ENCODE peak calls at places on chromosome 20, in four cellular contexts. D is HepG2, N is K562, Q is H1. A is an unnamed sample.
A peak's percentile ranks its signal among the peaks of the same experiment; 100 is the strongest.

GRCh38 chr20:47167846-47168245 is 188.7 kb downstream of the ZMYND8 start:
- DNase-seq in D (no peak), N (no peak), Q (no peak), A (no peak)

GRCh38 chr20:23366384-23366783 is 4.4 kb downstream of the GZF1 start:
- DNase-seq in D (no peak), N (no peak), Q (no peak), A (no peak)

GRCh38 chr20:43987531-43987930 is 72.9 kb downstream of the TOX2 start:
- DNase-seq in D (no peak), N (no peak), Q (no peak), A (no peak)

GRCh38 chr20:57199656-57200405 is 66.6 kb downstream of the BMP7 start:
- DNase-seq in D (no peak), N (no peak), Q (no peak), A (no peak)

GRCh38 chr20:39676857-39677351 is 714.8 kb downstream of the DHX35 start:
- DNase-seq in D (no peak), N (no peak), Q (no peak), A (no peak)

GRCh38 chr20:38402089-38402488 is 33.0 kb downstream of the SNHG17 start:
- DNase-seq in D (no peak), N (no peak), Q (no peak), A (no peak)

GRCh38 chr20:48668451-48668946 is 159.3 kb downstream of the PREX1 start:
- DNase-seq in D (peak; percentile 21), N (no peak), Q (no peak), A (no peak)

GRCh38 chr20:24469116-24470030 is at the start of gene SYNDIG1:
- DNase-seq in D (no peak), N (no peak), Q (no peak), A (peak; percentile 25)

GRCh38 chr20:56181593-56181992 is 66.9 kb upstream of the MC3R start:
- DNase-seq in D (no peak), N (no peak), Q (no peak), A (no peak)

GRCh38 chr20:36802326-36803223 is 29.0 kb upstream of the DSN1 start:
- DNase-seq in D (no peak), N (no peak), Q (no peak), A (no peak)

GRCh38 chr20:34022154-34022842 is 28.6 kb downstream of the RALY start:
- DNase-seq in D (peak; percentile 72), N (no peak), Q (no peak), A (peak; percentile 39)

GRCh38 chr20:58327211-58327610 is 17.7 kb downstream of the RAB22A start:
- DNase-seq in D (peak; percentile 29), N (no peak), Q (no peak), A (no peak)

GRCh38 chr20:14142964-14143627 is 147.8 kb downstream of the MACROD2 start:
- DNase-seq in D (no peak), N (no peak), Q (no peak), A (no peak)

GRCh38 chr20:49029203-49029602 is 16.9 kb upstream of the CSE1L start:
- DNase-seq in D (no peak), N (no peak), Q (no peak), A (no peak)

GRCh38 chr20:38878798-38879197 is 47.4 kb upstream of the FAM83D start:
- DNase-seq in D (peak; percentile 28), N (peak; percentile 29), Q (no peak), A (no peak)

GRCh38 chr20:49445176-49445575 is 37.3 kb downstream of the KCNB1 start:
- DNase-seq in D (no peak), N (no peak), Q (no peak), A (no peak)

GRCh38 chr20:35257175-35257909 is 20.6 kb downstream of the MMP24OS start:
- DNase-seq in D (no peak), N (no peak), Q (no peak), A (no peak)

GRCh38 chr20:53921443-53921973 is 148.9 kb downstream of the BCAS1 start:
- DNase-seq in D (no peak), N (no peak), Q (no peak), A (no peak)

GRCh38 chr20:38961530-38962043 is 557 bp upstream of the DHX35 start:
- DNase-seq in D (no peak), N (no peak), Q (no peak), A (peak; percentile 17)

GRCh38 chr20:53691060-53691810 is 97.6 kb upstream of the ZNF217 start:
- DNase-seq in D (no peak), N (no peak), Q (no peak), A (no peak)

GRCh38 chr20:46903937-46904336 is 9.3 kb downstream of the EYA2 start:
- DNase-seq in D (no peak), N (no peak), Q (no peak), A (no peak)

GRCh38 chr20:37821691-37822655 is 81.0 kb upstream of the VSTM2L start:
- DNase-seq in D (no peak), N (no peak), Q (no peak), A (no peak)

GRCh38 chr20:49356676-49357075 is 78.8 kb upstream of the ZNFX1 start:
- DNase-seq in D (no peak), N (no peak), Q (no peak), A (no peak)

GRCh38 chr20:7908905-7909304 is 31.4 kb downstream of the HAO1 start:
- DNase-seq in D (no peak), N (no peak), Q (no peak), A (no peak)

GRCh38 chr20:64080013-64080812 is at the start of gene OPRL1:
- DNase-seq in D (no peak), N (no peak), Q (no peak), A (no peak)

GRCh38 chr20:47711046-47711752 is 74.1 kb downstream of the SULF2 start:
- DNase-seq in D (peak; percentile 99), N (no peak), Q (no peak), A (no peak)

GRCh38 chr20:8587810-8588209 is 455.7 kb downstream of the PLCB1 start:
- DNase-seq in D (no peak), N (no peak), Q (no peak), A (no peak)

GRCh38 chr20:61795669-61796630 is 269.7 kb downstream of the TAF4 start:
- DNase-seq in D (no peak), N (no peak), Q (no peak), A (no peak)

GRCh38 chr20:24755411-24755922 is 193.6 kb upstream of the CST7 start:
- DNase-seq in D (peak; percentile 92), N (no peak), Q (no peak), A (no peak)

DNA sequence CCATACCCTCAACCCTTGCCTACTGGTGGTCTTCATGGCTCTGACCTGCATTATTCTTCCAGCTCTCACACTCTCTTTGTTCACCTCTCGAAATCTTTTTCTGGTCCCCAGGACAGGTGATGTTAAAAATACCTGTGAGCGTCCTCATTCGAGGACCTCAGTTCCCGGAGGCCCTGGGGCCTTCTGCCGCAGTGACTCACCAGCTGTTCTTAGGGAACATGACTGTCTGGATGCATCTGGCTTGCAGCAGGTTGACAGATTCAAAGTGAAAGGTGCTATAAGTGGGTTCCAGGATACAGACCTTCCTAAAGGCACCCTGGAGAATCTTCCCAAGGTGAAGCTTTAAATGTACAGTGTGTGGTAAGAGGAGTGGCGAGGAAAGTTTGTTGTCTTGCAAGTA is 210.4 kb upstream of the KCNG1 start:
- DNase-seq in D (no peak), N (no peak), Q (no peak), A (no peak)
- TF ChIP-seq PHF8 in D (no peak), N (no peak), Q (no peak), A (no peak)

GRCh38 chr20:9912290-9912689 is 73.4 kb upstream of the PAK5 start:
- DNase-seq in D (no peak), N (no peak), Q (no peak), A (no peak)

GRCh38 chr20:9911519-9911918 is 72.6 kb upstream of the PAK5 start:
- DNase-seq in D (no peak), N (no peak), Q (no peak), A (no peak)

GRCh38 chr20:9909167-9909566 is 70.3 kb upstream of the PAK5 start:
- DNase-seq in D (no peak), N (no peak), Q (no peak), A (no peak)

GRCh38 chr20:9916776-9917175 is 77.9 kb upstream of the PAK5 start:
- DNase-seq in D (no peak), N (no peak), Q (no peak), A (no peak)

DNA sequence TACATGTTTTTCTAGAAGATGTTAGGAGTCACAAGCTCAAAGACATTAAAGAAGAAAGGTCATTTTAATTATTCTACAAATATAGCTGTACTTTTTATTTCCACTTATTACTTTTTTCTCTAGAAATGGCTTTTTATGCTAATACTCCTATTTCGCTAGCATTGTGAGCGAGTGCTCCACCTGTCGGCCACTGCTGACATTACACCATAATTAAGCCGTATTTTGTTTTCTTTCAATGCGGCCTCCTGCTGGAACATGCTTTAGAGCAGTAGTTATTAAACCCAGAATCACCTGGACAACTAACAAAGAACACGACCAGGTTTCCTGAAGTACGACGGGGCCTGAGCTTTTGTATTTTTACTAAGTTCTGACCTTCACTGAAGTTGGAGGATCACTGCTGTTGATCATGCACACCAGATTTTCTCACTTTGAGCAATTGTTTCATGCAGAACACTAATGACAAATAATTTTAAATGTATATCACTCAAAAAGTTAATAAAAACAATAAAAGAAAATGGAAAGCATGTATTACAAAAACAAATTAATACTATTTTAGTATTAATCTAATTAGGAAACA is 74.1 kb upstream of the PAK5 start:
- DNase-seq in D (peak; percentile 59), N (peak; percentile 17), Q (no peak), A (peak; percentile 38)
- TF ChIP-seq PHF8 in D (no peak), N (no peak), Q (no peak), A (no peak)

DNA sequence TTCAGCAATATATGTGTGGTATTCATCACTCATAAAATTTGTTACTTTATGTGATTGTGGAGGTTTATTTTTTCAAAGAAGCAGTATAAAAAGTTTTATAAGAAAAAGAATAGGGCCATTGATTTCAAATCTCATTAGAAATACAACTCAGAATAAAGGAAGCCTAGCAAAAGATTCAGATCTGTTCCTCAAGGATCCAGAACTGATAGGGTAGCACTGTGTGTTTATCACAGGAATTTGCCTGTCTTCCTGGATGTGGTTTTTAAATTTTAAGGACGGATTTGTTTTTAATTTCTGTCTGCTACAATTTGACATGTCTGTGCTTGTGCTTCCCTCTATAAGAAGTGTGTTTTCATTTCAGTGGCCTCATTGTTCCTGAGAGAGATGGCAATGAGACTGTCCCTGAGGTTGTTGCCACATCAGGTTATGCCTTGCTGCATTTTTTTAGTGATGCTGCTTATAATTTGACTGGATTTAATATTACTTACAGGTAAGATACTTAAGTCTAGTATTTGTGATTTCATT is 74.6 kb downstream of the ATRN start:
- DNase-seq in D (no peak), N (no peak), Q (no peak), A (no peak)
- TF ChIP-seq PHF8 in D (no peak), N (no peak), Q (no peak), A (no peak)

GRCh38 chr20:50548396-50548795 is 38.2 kb downstream of the PTPN1 start:
- DNase-seq in D (no peak), N (no peak), Q (no peak), A (no peak)
- TF ChIP-seq PHF8 in D (no peak), N (no peak), Q (no peak), A (no peak)

GRCh38 chr20:21127201-21127981 is 1.5 kb downstream of the KIZ start:
- DNase-seq in D (peak; percentile 65), N (no peak), Q (no peak), A (no peak)
- TF ChIP-seq PHF8 in D (no peak), N (no peak), Q (no peak), A (no peak)

GRCh38 chr20:16001286-16001685 is 572.0 kb downstream of the KIF16B start:
- DNase-seq in D (no peak), N (no peak), Q (no peak), A (no peak)
- TF ChIP-seq PHF8 in D (no peak), N (no peak), Q (no peak), A (no peak)

A was measured in A549.